ENCODE peak calls at places on chromosomes 2 and 18, in four cellular contexts. O is mucosa of descending colon, X is AG09309, Z is tibial artery. Y is an unnamed sample.

GRCh38 chr2:42028571-42029148 is 19.2 kb upstream of the PKDCC start:
- DNase-seq in X (no peak), Z (no peak), O (no peak), Y (no peak)

GRCh38 chr2:46643951-46644350 is 164.6 kb downstream of the TMEM247 start:
- DNase-seq in X (no peak), Z (no peak), O (no peak), Y (no peak)

GRCh38 chr2:43592443-43592842 is 3.4 kb downstream of the THADA start:
- DNase-seq in X (peak), Z (no peak), O (no peak), Y (no peak)

GRCh38 chr2:239400000-239400831 is 604 bp downstream of the HDAC4 start:
- DNase-seq in X (no peak), Z (no peak), O (peak), Y (no peak)

GRCh38 chr18:12406376-12407111 is 1.2 kb upstream of the PRELID3A start:
- DNase-seq in O (no peak), X (no peak), Z (no peak), Y (no peak)

GRCh38 chr2:23385748-23386421 is 906 bp downstream of the KLHL29 start:
- DNase-seq in Z (peak), O (peak), X (no peak), Y (no peak)

GRCh38 chr2:45288532-45288931 is 279.3 kb upstream of the SIX2 start:
- DNase-seq in Z (no peak), X (no peak), O (no peak), Y (no peak)

GRCh38 chr2:202756598-202756997 is 115.0 kb downstream of the ICA1L start:
- DNase-seq in O (no peak), X (no peak), Z (no peak), Y (no peak)

GRCh38 chr2:176115883-176116813 is at the start of gene HOXD10:
- DNase-seq in X (no peak), Z (no peak), O (peak), Y (no peak)

GRCh38 chr2:195520671-195521155 is 136.3 kb upstream of the SLC39A10 start:
- DNase-seq in Z (no peak), O (no peak), X (peak), Y (no peak)

GRCh38 chr18:73827801-73828200 is 319.8 kb downstream of the FBXO15 start:
- DNase-seq in Z (no peak), X (no peak), O (no peak), Y (no peak)

GRCh38 chr2:17171446-17172049 is 346.7 kb downstream of the RAD51AP2 start:
- DNase-seq in O (no peak), X (peak), Z (no peak), Y (no peak)

GRCh38 chr18:45324489-45325111 is 290.7 kb upstream of the SLC14A2 start:
- DNase-seq in O (no peak), X (peak), Z (peak), Y (peak)

GRCh38 chr2:197327776-197328169 is 17.2 kb upstream of the ANKRD44 start:
- DNase-seq in Z (no peak), X (no peak), O (no peak), Y (no peak)

GRCh38 chr18:40413160-40413559 is 1541.9 kb upstream of the PIK3C3 start:
- DNase-seq in X (no peak), O (peak), Z (no peak), Y (no peak)

GRCh38 chr18:72086421-72086820 is 457.7 kb downstream of the CBLN2 start:
- DNase-seq in Z (no peak), X (no peak), O (no peak), Y (no peak)

GRCh38 chr18:3450358-3451107 is 561 bp downstream of the TGIF1 start:
- DNase-seq in O (peak), Z (peak), X (no peak), Y (no peak)

GRCh38 chr2:168186452-168186851 is 60.9 kb downstream of the STK39 start:
- DNase-seq in O (no peak), Z (no peak), X (no peak), Y (no peak)

GRCh38 chr18:44938396-44939036 is 257.8 kb downstream of the SETBP1 start:
- DNase-seq in O (peak), X (no peak), Z (no peak), Y (no peak)

GRCh38 chr2:133400411-133400810 is 167.9 kb downstream of the NCKAP5 start:
- DNase-seq in Z (no peak), X (no peak), O (no peak), Y (no peak)

DNA sequence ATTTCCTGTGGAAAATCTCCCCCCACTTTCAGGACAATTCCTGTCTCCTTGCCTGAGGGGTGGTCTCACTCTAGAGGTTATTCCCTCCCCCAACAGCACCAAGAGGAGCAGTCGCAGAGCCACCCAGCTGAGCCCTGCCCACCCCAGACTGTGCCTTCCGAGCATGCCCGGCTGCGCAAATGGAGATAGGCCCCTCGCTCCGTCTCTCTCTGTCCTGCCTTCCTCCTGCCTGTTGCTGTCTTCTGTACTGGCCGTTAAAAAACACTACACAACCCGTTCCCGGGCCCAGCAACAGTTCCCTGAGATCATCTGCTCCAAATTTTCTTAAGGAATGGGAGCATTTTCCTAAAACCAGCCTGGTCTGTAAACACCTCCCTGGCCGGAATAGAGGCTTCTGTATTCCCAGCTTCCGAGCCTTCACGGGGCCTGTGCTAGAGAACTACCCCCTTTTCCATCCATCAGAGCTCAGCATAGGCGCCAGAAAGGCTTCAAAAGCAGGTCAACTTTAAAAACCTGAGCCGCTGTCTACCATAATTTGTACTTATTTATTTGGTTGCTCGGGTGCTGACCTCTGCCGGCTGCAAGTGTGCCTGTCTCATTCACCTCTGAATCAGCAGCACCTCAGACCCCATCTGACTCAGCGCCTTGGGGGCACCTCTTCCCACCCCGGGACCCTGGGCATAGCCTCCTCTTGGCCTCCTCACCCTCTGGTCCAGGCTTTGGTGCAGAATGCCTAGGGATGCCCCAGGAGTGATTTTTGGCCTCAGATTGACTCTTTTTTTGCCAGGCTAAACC is 159.4 kb downstream of the PXDN start:
- DNase-seq in O (no peak), X (no peak), Z (no peak), Y (no peak)
- TF ChIP-seq CTCF in O (no peak), X (peak), Z (no peak), Y (no peak)

DNA sequence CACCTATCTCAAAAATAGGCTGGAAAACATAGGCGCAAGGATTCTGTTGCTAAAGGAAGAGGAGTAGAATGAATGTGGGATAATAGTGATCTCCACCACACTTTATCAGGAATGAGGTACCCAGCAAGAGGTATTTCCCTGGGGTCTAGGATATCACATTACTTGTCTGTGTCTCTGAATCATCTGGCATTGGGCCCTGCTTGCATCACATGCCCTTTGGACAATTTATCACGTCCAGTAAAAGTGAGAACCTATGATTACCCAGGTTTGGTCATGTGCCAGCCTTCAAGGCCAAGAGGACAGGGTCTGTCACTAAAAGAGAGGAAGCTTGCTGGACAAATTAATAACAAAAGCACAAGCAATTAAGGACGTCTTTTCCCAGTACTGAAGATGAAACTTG is 11.4 kb upstream of the TRAPPC8 start:
- DNase-seq in Z (no peak), X (no peak), O (no peak), Y (no peak)
- TF ChIP-seq CTCF in Z (no peak), X (no peak), O (no peak), Y (no peak)

DNA sequence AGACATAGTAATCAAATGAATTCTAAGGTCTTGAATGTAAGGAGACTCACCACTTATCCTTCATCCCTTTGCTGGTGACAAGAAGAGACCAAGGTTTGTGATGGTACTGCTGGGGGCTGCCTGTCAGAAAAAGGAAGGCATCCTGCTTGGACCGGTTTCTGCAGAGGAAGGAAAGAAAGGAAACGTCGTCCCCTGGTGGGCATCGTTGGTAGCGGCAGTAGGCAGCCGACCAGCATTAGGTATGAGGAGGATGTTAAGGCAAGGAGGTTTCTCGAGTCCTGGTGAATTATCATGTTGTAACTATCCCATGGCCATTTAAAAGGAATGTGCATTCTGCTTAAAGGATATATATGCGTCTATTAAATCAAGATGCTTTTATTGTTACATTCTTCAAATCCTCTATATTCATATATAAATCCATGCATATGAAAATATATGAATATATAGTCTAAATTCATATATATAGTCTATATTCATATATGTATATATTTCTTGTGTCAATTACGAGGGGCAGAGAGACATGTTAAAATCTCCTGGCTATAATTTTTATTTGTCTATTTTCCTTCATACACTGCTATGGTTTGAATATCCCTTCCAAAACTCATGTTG is 94.4 kb upstream of the TGFA start:
- DNase-seq in O (peak), X (peak), Z (no peak), Y (peak)
- TF ChIP-seq CTCF in O (peak), X (peak), Z (peak), Y (no peak)

GRCh38 chr2:241391892-241392665 is 36.0 kb downstream of the FARP2 start:
- DNase-seq in O (no peak), X (peak), Z (no peak), Y (no peak)
- TF ChIP-seq CTCF in O (no peak), X (peak), Z (peak), Y (no peak)

GRCh38 chr18:48767090-48767670 is 183.6 kb downstream of the SMAD7 start:
- DNase-seq in O (no peak), X (no peak), Z (no peak), Y (no peak)

GRCh38 chr18:48766487-48766886 is 184.3 kb downstream of the SMAD7 start:
- DNase-seq in X (no peak), Z (no peak), O (no peak), Y (no peak)

GRCh38 chr18:48770243-48770642 is 180.5 kb downstream of the SMAD7 start:
- DNase-seq in O (no peak), Z (no peak), X (no peak), Y (no peak)

GRCh38 chr18:48771641-48772380 is 179.0 kb downstream of the SMAD7 start:
- DNase-seq in O (no peak), X (no peak), Z (no peak), Y (no peak)

GRCh38 chr18:48769006-48769646 is 181.6 kb downstream of the SMAD7 start:
- DNase-seq in Z (no peak), X (no peak), O (no peak), Y (no peak)
- TF ChIP-seq CTCF in Z (peak), X (no peak), O (no peak), Y (no peak)